ENCODE peak calls at places on chromosomes 16 and 17, in six cellular contexts. A, D, J, X, H and Q are unnamed samples. For H3K4me1, the result is how much of the 10 kb centered on the place peaks cover.

GRCh38 chr16:71358464-71359031 is at the start of gene CALB2:
- DNase-seq in A (no peak), D (peak), J (peak), X (peak), H (peak), Q (peak)

GRCh38 chr16:81798311-81799137 is 19.4 kb downstream of the PLCG2 start:
- DNase-seq in A (no peak), D (peak), J (no peak), X (no peak), H (no peak), Q (no peak)

GRCh38 chr16:81523387-81524115 is 78.9 kb downstream of the CMIP start:
- DNase-seq in A (peak), D (no peak), J (peak), X (peak), H (no peak), Q (no peak)

GRCh38 chr17:6555331-6556120 is 829 bp downstream of the PITPNM3 start:
- DNase-seq in A (no peak), D (peak), J (no peak), X (peak), H (no peak), Q (no peak)

GRCh38 chr16:88882358-88883030 is 16.0 kb upstream of the PABPN1L start:
- DNase-seq in A (no peak), D (no peak), J (peak), X (no peak), H (no peak), Q (no peak)

GRCh38 chr17:18038149-18038850 is 668 bp downstream of the ATPAF2 start:
- DNase-seq in A (no peak), D (peak), J (no peak), X (no peak), H (no peak), Q (no peak)

GRCh38 chr16:88430524-88431446 is 22.3 kb upstream of the ZFPM1 start:
- DNase-seq in A (no peak), D (peak), J (no peak), X (no peak), H (no peak), Q (no peak)

GRCh38 chr17:596287-596686 is 118.4 kb downstream of the VPS53 start:
- DNase-seq in A (no peak), D (no peak), J (peak), X (no peak), H (no peak), Q (no peak)

GRCh38 chr16:70804153-70804728 is 3.3 kb upstream of the VAC14 start:
- DNase-seq in A (peak), D (no peak), J (peak), X (no peak), H (no peak), Q (no peak)

GRCh38 chr17:45432405-45433113 is at the start of gene ARHGAP27:
- DNase-seq in A (no peak), D (no peak), J (no peak), X (peak), H (no peak), Q (peak)

GRCh38 chr17:67221062-67221998 is 23.7 kb downstream of the HELZ start:
- DNase-seq in A (no peak), D (no peak), J (peak), X (no peak), H (no peak), Q (peak)

GRCh38 chr17:7589204-7589868 is 558 bp downstream of the SOX15 start:
- DNase-seq in A (no peak), D (peak), J (peak), X (peak), H (peak), Q (no peak)

GRCh38 chr16:18839555-18839954 is 38.2 kb upstream of the ARL6IP1 start:
- DNase-seq in A (no peak), D (no peak), J (no peak), X (no peak), H (no peak), Q (no peak)

GRCh38 chr17:1455291-1455747 is 713 bp downstream of the CRK start:
- DNase-seq in A (no peak), D (peak), J (peak), X (peak), H (peak), Q (peak)

GRCh38 chr17:6020376-6021010 is 49.7 kb upstream of the WSCD1 start:
- DNase-seq in A (no peak), D (no peak), J (no peak), X (no peak), H (no peak), Q (no peak)

GRCh38 chr16:79008869-79009179 is 591.7 kb downstream of the MAF start:
- DNase-seq in A (no peak), D (no peak), J (no peak), X (no peak), H (no peak), Q (no peak)

GRCh38 chr17:10125761-10126553 is 72.4 kb downstream of the GAS7 start:
- DNase-seq in A (no peak), D (no peak), J (no peak), X (no peak), H (no peak), Q (no peak)

GRCh38 chr17:78142113-78142861 is 3.9 kb upstream of the C17orf99 start:
- DNase-seq in A (no peak), D (no peak), J (peak), X (peak), H (peak), Q (no peak)

GRCh38 chr17:8041249-8041928 is 2.5 kb downstream of the ALOX15B start:
- DNase-seq in A (peak), D (no peak), J (peak), X (no peak), H (no peak), Q (peak)

GRCh38 chr17:83131268-83132011 is 52.0 kb downstream of the METRNL start:
- DNase-seq in A (no peak), D (no peak), J (no peak), X (no peak), H (no peak), Q (no peak)

GRCh38 chr16:56481468-56482112 is 30.2 kb downstream of the OGFOD1 start:
- DNase-seq in A (no peak), D (no peak), J (no peak), X (no peak), H (no peak), Q (no peak)

GRCh38 chr17:40349477-40350409 is 14.8 kb downstream of the GJD3 start:
- DNase-seq in A (no peak), D (no peak), J (no peak), X (no peak), H (no peak), Q (no peak)

GRCh38 chr17:49583226-49583625 is 7.6 kb downstream of the NXPH3 start:
- DNase-seq in A (no peak), D (no peak), J (no peak), X (no peak), H (no peak), Q (no peak)

GRCh38 chr16:10266809-10267208 is 84.6 kb upstream of the GRIN2A start:
- DNase-seq in A (no peak), D (no peak), J (no peak), X (no peak), H (no peak), Q (no peak)

GRCh38 chr16:6645758-6646423 is 686.8 kb upstream of the RBFOX1 start:
- DNase-seq in A (no peak), D (no peak), J (no peak), X (no peak), H (no peak), Q (no peak)

GRCh38 chr16:15907863-15908478 is 19.6 kb upstream of the CEP20 start:
- DNase-seq in A (no peak), D (peak), J (peak), X (no peak), H (no peak), Q (peak)

GRCh38 chr17:16026895-16027294 is 27.3 kb downstream of the TTC19 start:
- DNase-seq in A (no peak), D (no peak), J (no peak), X (no peak), H (no peak), Q (no peak)

GRCh38 chr17:77647531-77647930 is 311.0 kb upstream of the TNRC6C start:
- DNase-seq in A (no peak), D (no peak), J (no peak), X (no peak), H (no peak), Q (no peak)

GRCh38 chr17:17675925-17676534 is 5.2 kb upstream of the RAI1 start:
- DNase-seq in A (no peak), D (no peak), J (peak), X (no peak), H (no peak), Q (no peak)

GRCh38 chr17:39800540-39800939 is 62.8 kb downstream of the GRB7 start:
- DNase-seq in A (no peak), D (peak), J (no peak), X (no peak), H (no peak), Q (no peak)

GRCh38 chr16:26382607-26383006 is 684.1 kb upstream of the C16orf82 start:
- DNase-seq in A (no peak), D (no peak), J (no peak), X (no peak), H (no peak), Q (no peak)

GRCh38 chr17:78962345-78962983 is 17.3 kb downstream of the LGALS3BP start:
- DNase-seq in A (no peak), D (no peak), J (peak), X (no peak), H (no peak), Q (no peak)

GRCh38 chr17:36514856-36515255 is 19.8 kb downstream of the MYO19 start:
- DNase-seq in A (no peak), D (no peak), J (no peak), X (no peak), H (no peak), Q (no peak)

GRCh38 chr16:75244225-75244792 is 7.1 kb downstream of the BCAR1 start:
- DNase-seq in A (no peak), D (no peak), J (no peak), X (peak), H (no peak), Q (no peak)

GRCh38 chr16:75241412-75241811 is 10.0 kb downstream of the BCAR1 start:
- DNase-seq in A (no peak), D (no peak), J (no peak), X (no peak), H (no peak), Q (no peak)

GRCh38 chr16:75239463-75240122 is 11.8 kb downstream of the BCAR1 start:
- DNase-seq in A (no peak), D (no peak), J (no peak), X (no peak), H (no peak), Q (no peak)

GRCh38 chr16:75243667-75244224 is 7.7 kb downstream of the BCAR1 start:
- DNase-seq in A (no peak), D (no peak), J (no peak), X (no peak), H (no peak), Q (no peak)

DNA sequence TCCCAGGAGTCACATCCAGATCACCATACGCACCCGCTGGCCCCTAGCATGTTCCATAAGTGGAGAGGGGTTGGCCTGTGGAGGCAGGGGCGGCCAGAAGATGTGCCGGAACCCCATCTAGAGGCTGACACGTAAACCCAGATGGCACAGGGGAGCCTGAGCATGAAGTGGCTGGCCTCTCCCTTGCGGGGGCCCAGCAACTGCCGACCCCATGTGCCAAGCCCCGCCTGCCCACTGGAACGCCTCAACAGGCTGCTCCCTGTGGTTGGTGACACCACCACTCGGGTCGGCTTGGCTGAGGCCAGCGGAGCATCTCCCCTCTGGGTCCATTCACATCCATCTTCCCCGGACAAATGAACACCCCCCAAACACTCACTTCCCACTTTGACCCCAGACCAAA is 9.5 kb downstream of the BCAR1 start:
- DNase-seq in A (no peak), D (no peak), J (no peak), X (no peak), H (no peak), Q (no peak)
- H3K4me1 ChIP-seq in A (half or more), D (under half), J (half or more), X (half or more), H (under half), Q (under half)

GRCh38 chr16:85752511-85753420 is 1.9 kb upstream of the C16orf74 start:
- DNase-seq in A (no peak), D (no peak), J (no peak), X (peak), H (peak), Q (peak)

GRCh38 chr16:85754403-85754802 is 3.5 kb upstream of the C16orf74 start:
- DNase-seq in A (no peak), D (no peak), J (no peak), X (no peak), H (no peak), Q (no peak)

GRCh38 chr16:85751665-85752501 is 987 bp upstream of the C16orf74 start:
- DNase-seq in A (no peak), D (no peak), J (no peak), X (no peak), H (no peak), Q (no peak)

GRCh38 chr16:85753976-85754375 is 3.1 kb upstream of the C16orf74 start:
- DNase-seq in A (no peak), D (no peak), J (no peak), X (peak), H (peak), Q (no peak)

DNA sequence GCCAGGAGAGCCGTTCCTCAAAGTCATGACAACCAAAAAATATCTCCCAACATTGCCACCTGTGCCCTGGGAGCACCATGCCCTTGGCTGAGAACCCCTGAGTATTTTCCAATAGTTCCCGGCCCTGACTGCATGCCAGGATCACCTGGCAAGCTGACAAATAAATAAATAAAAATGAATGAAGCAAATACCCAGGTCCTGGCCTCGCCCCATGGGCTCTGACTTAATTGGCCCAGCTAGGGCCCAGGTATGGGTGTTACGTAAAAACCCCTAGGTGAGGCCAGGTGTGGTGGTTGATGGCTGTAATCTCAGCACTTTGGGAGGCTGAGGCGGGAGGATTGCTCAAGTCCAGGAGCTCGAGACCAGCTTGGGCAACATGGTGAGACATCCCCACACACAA is 2.7 kb upstream of the C16orf74 start:
- DNase-seq in A (no peak), D (no peak), J (no peak), X (peak), H (peak), Q (no peak)
- H3K4me1 ChIP-seq in A (under half), D (under half), J (under half), X (half or more), H (under half), Q (under half)

DNA sequence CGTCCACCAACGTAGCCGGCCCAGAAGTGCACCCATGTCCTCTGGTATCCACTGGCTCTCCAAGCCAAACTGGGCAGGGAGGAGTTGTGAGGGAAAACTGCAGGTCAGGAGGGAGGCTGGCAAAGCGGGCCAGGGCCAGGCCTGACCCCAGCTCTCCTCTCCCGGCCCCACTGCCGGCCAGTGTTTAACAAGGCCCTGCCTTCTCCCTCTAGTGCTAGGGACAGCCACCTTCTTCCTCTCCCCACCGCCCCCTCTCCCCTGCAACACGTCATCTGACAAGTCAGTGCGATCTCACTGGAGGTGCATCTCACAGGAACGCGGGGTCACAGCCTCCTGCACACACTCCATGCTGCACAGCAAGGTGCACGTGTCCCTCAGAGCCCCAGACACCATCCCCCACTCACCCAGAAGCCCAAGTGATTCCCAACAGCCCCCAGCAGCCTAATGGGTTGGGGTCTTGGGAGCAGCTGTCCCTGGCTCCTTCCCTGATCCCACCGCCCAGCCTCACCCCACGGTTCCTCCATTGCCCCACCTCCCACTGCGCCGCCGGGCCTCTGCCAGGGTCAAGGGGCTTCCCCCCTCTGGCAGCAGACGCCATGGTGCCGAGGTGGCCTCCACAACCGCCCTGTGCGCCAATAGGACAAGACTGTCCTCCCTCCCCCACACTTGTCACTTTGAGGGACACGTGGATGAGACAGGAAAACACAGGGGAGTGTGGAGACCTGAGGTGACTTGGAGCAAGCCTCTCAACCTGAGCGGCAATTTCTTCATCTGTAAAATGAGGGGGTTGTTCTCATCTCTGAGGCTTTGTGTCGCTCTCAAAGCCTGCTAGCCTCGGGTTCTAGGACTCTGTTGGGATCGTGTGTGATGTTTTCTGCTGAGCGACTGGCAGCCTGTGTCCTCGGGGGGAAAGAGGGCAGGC is 1.1 kb upstream of the ACE start:
- DNase-seq in A (no peak), D (no peak), J (no peak), X (no peak), H (no peak), Q (no peak)
- H3K4me1 ChIP-seq in A (under half), D (under half), J (under half), X (half or more), H (under half), Q (under half)

DNA sequence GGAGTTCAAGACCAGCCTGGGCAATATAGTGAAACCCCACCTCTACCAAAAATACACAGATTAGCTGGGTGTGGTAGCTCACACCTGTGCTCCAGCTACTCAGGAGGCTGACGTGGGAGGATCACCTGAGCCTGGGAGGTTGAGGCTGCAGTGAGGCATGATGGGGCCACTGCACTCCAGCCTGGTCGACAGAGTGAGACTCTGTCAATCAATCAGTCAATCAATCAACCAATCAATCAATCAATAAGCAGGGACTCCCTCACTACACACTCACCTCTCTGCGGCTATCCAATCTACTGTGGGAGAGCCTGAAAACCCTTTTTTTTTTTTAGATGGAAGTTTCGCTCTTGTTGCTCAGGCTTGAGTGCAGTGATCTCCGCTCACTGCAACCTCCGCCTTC is 31.6 kb downstream of the CPSF4L start:
- DNase-seq in A (no peak), D (no peak), J (no peak), X (no peak), H (no peak), Q (no peak)
- H3K4me1 ChIP-seq in A (under half), D (under half), J (half or more), X (half or more), H (under half), Q (under half)

GRCh38 chr16:23145186-23145585 is 4.1 kb downstream of the USP31 start:
- DNase-seq in A (no peak), D (no peak), J (no peak), X (no peak), H (no peak), Q (no peak)
- H3K4me1 ChIP-seq in A (half or more), D (under half), J (half or more), X (half or more), H (under half), Q (under half)

GRCh38 chr17:57906910-57907309 is 48.3 kb downstream of the CUEDC1 start:
- DNase-seq in A (no peak), D (no peak), J (peak), X (no peak), H (no peak), Q (peak)
- H3K4me1 ChIP-seq in A (under half), D (under half), J (half or more), X (under half), H (under half), Q (under half)

DNA sequence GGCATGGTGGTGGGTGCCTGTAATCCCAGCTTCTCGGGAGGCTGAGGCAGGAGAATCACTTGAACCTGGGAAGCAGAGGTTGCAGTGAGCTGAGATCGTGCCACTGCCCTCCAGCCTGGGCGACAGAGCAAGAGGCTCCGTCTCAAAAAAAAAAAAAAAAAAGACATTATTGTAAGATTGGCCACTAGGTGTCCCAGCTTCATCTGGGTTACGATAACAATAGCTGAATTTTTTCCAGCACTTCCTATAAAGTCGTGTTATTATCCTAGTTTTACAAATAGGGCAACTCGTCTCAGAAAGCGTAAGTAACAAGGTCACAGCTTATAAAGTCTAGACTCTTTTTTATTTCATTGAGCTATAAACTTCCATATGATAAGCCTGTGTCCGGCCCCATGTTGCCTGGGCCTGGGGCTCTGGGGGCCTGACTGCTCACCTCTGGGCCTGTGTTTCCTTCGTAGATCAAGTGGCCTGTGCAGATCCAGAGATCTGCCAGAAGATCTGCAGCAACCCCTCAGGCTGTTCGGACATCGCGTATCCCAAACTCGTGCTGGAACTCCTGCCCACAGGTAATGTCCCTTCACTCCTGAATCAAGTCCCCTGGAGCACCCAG is 60.5 kb downstream of the SLC5A11 start:
- DNase-seq in A (no peak), D (no peak), J (peak), X (no peak), H (no peak), Q (peak)
- H3K4me1 ChIP-seq in A (under half), D (under half), J (under half), X (under half), H (under half), Q (under half)

GRCh38 chr17:14737984-14738651 is 437.2 kb downstream of the HS3ST3B1 start:
- DNase-seq in A (peak), D (no peak), J (peak), X (peak), H (peak), Q (no peak)
- H3K4me1 ChIP-seq in A (under half), D (under half), J (half or more), X (under half), H (under half), Q (under half)

GRCh38 chr17:57899391-57899790 is 49.5 kb upstream of the MRPS23 start:
- DNase-seq in A (no peak), D (no peak), J (no peak), X (no peak), H (no peak), Q (no peak)
- H3K4me1 ChIP-seq in A (half or more), D (under half), J (half or more), X (half or more), H (half or more), Q (under half)

GRCh38 chr17:81045590-81046095 is 10.7 kb downstream of the BAIAP2 start:
- DNase-seq in A (no peak), D (no peak), J (no peak), X (no peak), H (no peak), Q (no peak)
- H3K4me1 ChIP-seq in A (half or more), D (under half), J (under half), X (under half), H (under half), Q (under half)